ENCODE peak calls at places on chromosomes 4 and X, in eight cellular contexts. Y is AG10803; U is K562; M is HFF-Myc; W is cardiac fibroblast; G is CD8-positive, alpha-beta T cell; Q is mammary epithelial cell; K is bronchial epithelial cell. R is an unnamed sample.

GRCh38 chr4:4364061-4364460 is 22.8 kb upstream of the NSG1 start:
- DNase-seq in Y (no peak), U (no peak), M (no peak), W (no peak), G (no peak), Q (no peak), K (no peak), R (no peak)

GRCh38 chrX:41672643-41673042 is 16.1 kb upstream of the GPR34 start:
- DNase-seq in Y (no peak), U (no peak), M (no peak), W (no peak), G (no peak), Q (no peak), K (no peak), R (no peak)

GRCh38 chrX:107448625-107449468 is 605 bp upstream of the FRMPD3 start:
- DNase-seq in Y (no peak), U (no peak), M (no peak), W (no peak), G (no peak), Q (no peak), K (no peak), R (no peak)

GRCh38 chr4:119581480-119581879 is 47.1 kb downstream of the PDE5A start:
- DNase-seq in Y (no peak), U (no peak), M (no peak), W (no peak), G (no peak), Q (no peak), K (no peak), R (no peak)

GRCh38 chrX:118530537-118530936 is 34.9 kb downstream of the DOCK11 start:
- DNase-seq in Y (peak), U (no peak), M (no peak), W (peak), G (no peak), Q (no peak), K (peak), R (no peak)

GRCh38 chrX:30981968-30982367 is 89.9 kb downstream of the FTHL17 start:
- DNase-seq in Y (no peak), U (no peak), M (no peak), W (no peak), G (no peak), Q (no peak), K (no peak), R (no peak)

GRCh38 chr4:75849459-75849858 is 52.8 kb downstream of the PPEF2 start:
- DNase-seq in Y (no peak), U (no peak), M (no peak), W (peak), G (no peak), Q (peak), K (peak), R (no peak)

GRCh38 chrX:130109429-130110378 is 593 bp downstream of the ELF4 start:
- DNase-seq in Y (peak), U (peak), M (no peak), W (peak), G (no peak), Q (no peak), K (no peak), R (no peak)

GRCh38 chr4:24256547-24256946 is 327.8 kb downstream of the DHX15 start:
- DNase-seq in Y (no peak), U (no peak), M (no peak), W (no peak), G (no peak), Q (no peak), K (no peak), R (no peak)

GRCh38 chrX:10512741-10513140 is 107.6 kb downstream of the MID1 start:
- DNase-seq in Y (no peak), U (no peak), M (no peak), W (no peak), G (no peak), Q (no peak), K (no peak), R (no peak)

GRCh38 chr4:74367656-74368055 is 2.7 kb downstream of the EREG start:
- DNase-seq in Y (no peak), U (no peak), M (no peak), W (no peak), G (no peak), Q (no peak), K (peak), R (no peak)

GRCh38 chr4:9592010-9592409 is 147.8 kb downstream of the DEFB131A start:
- DNase-seq in Y (no peak), U (no peak), M (no peak), W (no peak), G (no peak), Q (no peak), K (no peak), R (no peak)

GRCh38 chr4:9600246-9600645 is 156.0 kb downstream of the DEFB131A start:
- DNase-seq in Y (no peak), U (no peak), M (no peak), W (no peak), G (no peak), Q (no peak), K (no peak), R (no peak)

DNA sequence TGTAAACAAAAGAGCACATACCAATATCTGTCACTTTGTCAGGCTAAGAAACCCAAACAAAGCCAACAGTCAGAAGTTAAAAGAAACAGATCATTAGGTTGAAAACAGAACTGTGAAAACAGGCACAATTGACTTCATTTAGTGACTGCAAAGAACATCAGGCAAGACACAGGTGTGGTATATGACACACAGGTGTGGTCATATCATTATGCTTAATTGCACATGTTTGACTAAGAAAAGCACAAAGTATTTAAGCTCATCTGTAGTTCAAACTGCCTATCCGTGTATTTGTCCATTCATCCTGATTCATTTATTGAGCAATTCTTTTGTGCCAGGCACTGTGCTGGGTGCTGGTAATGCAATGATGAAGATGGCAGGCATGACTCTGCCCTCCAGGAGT is 150.7 kb downstream of the DEFB131A start:
- DNase-seq in Y (no peak), U (no peak), M (no peak), W (no peak), G (no peak), Q (no peak), K (peak), R (no peak)
- H3K4me3 ChIP-seq in Y (no peak), U (no peak), M (no peak), W (no peak), G (no peak), Q (no peak), K (no peak), R (no peak)

GRCh38 chr4:44632089-44632488 is 19.3 kb downstream of the YIPF7 start:
- DNase-seq in Y (no peak), U (no peak), M (no peak), W (no peak), G (no peak), Q (no peak), K (no peak), R (no peak)
- TF ChIP-seq CTCF in Y (no peak), U (no peak), M (no peak), W (peak), G (no peak), Q (peak), K (no peak), R (peak)

DNA sequence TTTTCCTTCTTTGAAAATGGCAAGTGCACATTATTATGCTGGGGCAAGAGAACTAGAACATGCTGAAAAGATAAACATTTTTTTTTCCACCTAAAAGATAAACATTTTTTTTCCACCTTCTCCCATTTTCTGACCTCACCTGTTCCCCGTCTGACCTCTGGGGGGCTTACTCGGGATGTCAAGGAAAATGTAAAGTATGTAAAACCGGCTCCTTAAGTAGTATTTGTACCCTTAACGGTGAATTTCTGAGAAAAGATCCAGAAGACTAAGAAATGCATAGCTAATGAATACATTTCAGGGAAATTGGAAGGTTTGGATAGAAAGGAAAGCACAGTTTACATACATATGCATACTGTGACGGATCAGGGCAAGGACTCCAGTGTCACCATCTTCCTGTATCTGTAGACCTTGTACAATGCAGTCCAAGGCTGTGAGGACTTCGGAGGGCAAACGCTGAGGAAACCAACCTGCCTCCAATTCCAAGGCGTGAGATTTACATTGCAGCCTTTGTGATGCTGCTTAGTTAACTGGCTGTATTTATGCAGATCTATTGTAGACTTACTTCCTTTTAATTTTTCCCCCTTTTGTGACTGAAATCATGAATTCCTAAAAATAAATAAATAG is 2185.9 kb upstream of the TENM3 start:
- DNase-seq in Y (no peak), U (no peak), M (no peak), W (peak), G (no peak), Q (no peak), K (no peak), R (no peak)
- H3K4me3 ChIP-seq in Y (no peak), U (no peak), M (no peak), W (no peak), G (no peak), Q (no peak), K (no peak), R (peak)

GRCh38 chrX:64230123-64230970 is at the start of gene ASB12:
- DNase-seq in Y (no peak), U (no peak), M (no peak), W (no peak), G (no peak), Q (no peak), K (no peak), R (no peak)

GRCh38 chrX:64229145-64229544 is 1.3 kb downstream of the ASB12 start:
- DNase-seq in Y (no peak), U (no peak), M (no peak), W (no peak), G (no peak), Q (no peak), K (no peak), R (no peak)
- TF ChIP-seq CTCF in Y (no peak), U (no peak), M (no peak), W (no peak), G (no peak), Q (no peak), K (no peak), R (no peak)

GRCh38 chr4:173506780-173507211 is 23.2 kb downstream of the HAND2 start:
- DNase-seq in Y (no peak), U (no peak), M (no peak), W (no peak), G (no peak), Q (no peak), K (no peak), R (no peak)
- H3K4me3 ChIP-seq in Y (no peak), U (no peak), M (no peak), W (no peak), G (peak), Q (no peak), K (no peak), R (peak)

R was measured in epithelial cell of proximal tubule.